ENCODE peak calls at places on chromosomes 12 and 14, in five cellular contexts. F is Peyer's patch, P is body of pancreas, O is heart left ventricle, J is psoas muscle. X is an unnamed sample. For H3K4me1, the result is how much of the 10 kb centered on the place peaks cover.

GRCh38 chr14:105398726-105399440 is 545 bp downstream of the TEX22 start:
- DNase-seq in F (no peak), P (no peak), O (peak), J (no peak), X (peak)

GRCh38 chr12:132396657-132397056 is 67.3 kb upstream of the GALNT9 start:
- DNase-seq in F (no peak), P (no peak), O (no peak), J (no peak), X (no peak)

GRCh38 chr12:71144682-71145081 is 13.1 kb downstream of the TSPAN8 start:
- DNase-seq in F (no peak), P (no peak), O (no peak), J (no peak), X (no peak)

GRCh38 chr14:104753528-104754212 is 723 bp downstream of the SIVA1 start:
- DNase-seq in F (peak), P (no peak), O (no peak), J (no peak), X (no peak)

GRCh38 chr12:106090586-106091411 is 48.0 kb downstream of the NUAK1 start:
- DNase-seq in F (no peak), P (no peak), O (peak), J (peak), X (no peak)

GRCh38 chr12:85424581-85425348 is 144.7 kb downstream of the ALX1 start:
- DNase-seq in F (no peak), P (peak), O (no peak), J (no peak), X (peak)

GRCh38 chr12:113818833-113819232 is 147.3 kb downstream of the RBM19 start:
- DNase-seq in F (no peak), P (no peak), O (no peak), J (no peak), X (peak)

GRCh38 chr12:101772019-101772774 is 32.9 kb upstream of the SYCP3 start:
- DNase-seq in F (no peak), P (no peak), O (no peak), J (no peak), X (no peak)

GRCh38 chr14:95314609-95315008 is 5.1 kb downstream of the CLMN start:
- DNase-seq in F (no peak), P (no peak), O (no peak), J (no peak), X (peak)

GRCh38 chr12:116201908-116202307 is 75.6 kb downstream of the MED13L start:
- DNase-seq in F (no peak), P (no peak), O (no peak), J (no peak), X (no peak)

GRCh38 chr12:116196752-116197718 is 80.5 kb downstream of the MED13L start:
- DNase-seq in F (no peak), P (no peak), O (no peak), J (no peak), X (peak)

GRCh38 chr12:116200812-116201211 is 76.7 kb downstream of the MED13L start:
- DNase-seq in F (no peak), P (no peak), O (no peak), J (no peak), X (no peak)

GRCh38 chr12:116201359-116201758 is 76.1 kb downstream of the MED13L start:
- DNase-seq in F (no peak), P (no peak), O (no peak), J (no peak), X (no peak)

DNA sequence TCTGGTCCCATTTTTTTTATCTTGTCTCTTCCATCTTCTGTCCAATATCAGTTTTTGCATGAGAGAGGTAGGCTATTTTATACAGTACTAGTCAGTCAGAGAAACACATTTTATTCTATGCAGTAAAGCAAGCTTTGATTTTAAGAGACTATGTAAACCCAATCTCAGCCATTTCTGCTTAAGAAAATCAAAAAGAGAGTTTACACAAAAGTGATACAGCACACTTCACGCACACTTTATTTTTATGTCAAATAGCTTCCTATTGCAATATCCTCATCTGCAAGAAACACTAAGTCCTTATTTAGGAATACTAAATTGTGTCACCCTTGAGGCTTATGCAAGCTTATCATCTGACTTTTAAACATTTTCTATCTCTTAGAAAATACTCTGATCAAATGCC is 78.3 kb downstream of the MED13L start:
- DNase-seq in F (no peak), P (no peak), O (no peak), J (no peak), X (no peak)
- H3K4me1 ChIP-seq in F (under half), P (under half), O (under half), J (half or more), X (under half)

GRCh38 chr12:128534906-128535305 is 267.9 kb downstream of the TMEM132C start:
- DNase-seq in F (no peak), P (no peak), O (no peak), J (no peak), X (no peak)

DNA sequence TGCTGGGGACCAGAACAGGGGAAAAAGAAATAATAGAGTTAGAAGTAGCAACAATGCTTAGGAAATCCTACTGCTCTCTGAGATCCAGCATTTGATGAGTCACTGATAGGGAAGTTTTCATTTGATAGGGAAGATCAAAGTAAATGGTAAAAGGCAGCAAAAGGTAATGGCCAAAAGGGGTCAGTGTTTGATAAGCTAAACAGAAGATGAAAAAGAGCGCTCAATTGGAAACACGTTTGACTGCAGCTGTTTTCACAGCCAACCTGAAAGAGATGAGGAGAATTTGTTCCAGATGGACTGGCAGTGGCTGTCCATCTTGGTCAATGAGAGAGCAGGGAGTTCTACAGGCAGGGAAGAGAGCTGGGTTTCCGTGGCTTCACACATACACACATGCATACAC is 264.2 kb downstream of the TMEM132C start:
- DNase-seq in F (no peak), P (no peak), O (no peak), J (no peak), X (no peak)
- TF ChIP-seq CTCF in F (peak), P (peak), O (no peak), J (no peak), X (no peak)

DNA sequence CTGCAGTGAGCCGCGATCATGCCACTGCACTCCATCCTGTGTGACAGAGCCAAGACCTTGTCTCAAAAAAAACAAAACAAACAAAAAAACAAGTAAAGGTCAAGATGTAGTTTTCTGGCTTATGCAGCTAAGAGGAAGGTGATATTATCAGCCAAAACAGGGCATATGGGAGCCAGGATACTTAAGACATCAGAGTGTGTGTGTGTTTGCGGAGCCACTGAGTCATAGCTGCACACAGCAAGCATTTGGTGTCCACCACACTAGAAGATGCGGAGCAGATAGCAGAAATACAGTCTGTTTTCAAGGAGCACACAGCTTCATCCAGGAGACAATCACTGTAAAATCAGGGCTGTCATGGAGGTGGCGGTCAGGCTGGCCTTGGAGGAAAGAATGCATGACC is 72.6 kb upstream of the REP15 start:
- DNase-seq in F (no peak), P (no peak), O (no peak), J (no peak), X (no peak)
- H3K4me1 ChIP-seq in F (under half), P (under half), O (under half), J (under half), X (under half)

GRCh38 chr14:81868172-81868571 is 334.5 kb upstream of the SEL1L start:
- DNase-seq in F (no peak), P (no peak), O (no peak), J (no peak), X (no peak)
- TF ChIP-seq CTCF in F (no peak), P (no peak), O (no peak), J (no peak), X (peak)

DNA sequence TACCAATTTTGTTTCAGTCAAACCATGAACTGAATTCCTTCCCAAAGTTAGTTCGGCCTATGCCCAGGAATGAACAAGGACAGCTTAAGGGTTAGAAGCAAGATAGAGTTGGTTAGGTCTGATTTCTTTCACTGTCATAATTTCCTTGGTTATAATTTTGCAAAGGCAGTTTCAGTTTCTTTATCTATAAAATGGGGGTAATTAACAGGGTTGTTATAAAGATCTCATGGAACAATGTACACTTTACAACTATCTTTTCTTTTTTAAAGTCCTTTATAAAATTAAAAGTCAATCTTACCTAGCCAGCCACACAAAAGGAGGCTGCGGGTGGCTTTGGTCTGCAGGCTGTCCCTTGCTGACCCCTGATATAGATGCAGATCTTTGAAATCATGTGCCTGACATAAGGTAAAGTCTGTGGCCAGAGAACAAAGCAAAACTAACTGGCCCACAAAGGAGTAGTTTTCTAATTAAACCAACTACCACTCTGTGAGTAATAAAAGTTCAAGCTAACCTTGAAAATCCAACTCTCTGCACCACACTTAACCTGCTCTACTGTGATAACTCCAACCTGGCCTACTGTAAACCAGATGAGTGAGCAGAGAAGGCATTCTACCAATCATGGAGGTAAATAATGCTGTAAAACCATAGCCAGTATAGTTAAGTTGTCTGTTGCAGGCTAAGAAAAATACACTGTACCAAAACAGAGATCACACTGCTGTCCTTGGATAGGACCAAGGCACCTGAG is 49.5 kb downstream of the SLC38A1 start:
- DNase-seq in F (no peak), P (no peak), O (no peak), J (no peak), X (no peak)
- H3K4me1 ChIP-seq in F (under half), P (under half), O (under half), J (under half), X (under half)

DNA sequence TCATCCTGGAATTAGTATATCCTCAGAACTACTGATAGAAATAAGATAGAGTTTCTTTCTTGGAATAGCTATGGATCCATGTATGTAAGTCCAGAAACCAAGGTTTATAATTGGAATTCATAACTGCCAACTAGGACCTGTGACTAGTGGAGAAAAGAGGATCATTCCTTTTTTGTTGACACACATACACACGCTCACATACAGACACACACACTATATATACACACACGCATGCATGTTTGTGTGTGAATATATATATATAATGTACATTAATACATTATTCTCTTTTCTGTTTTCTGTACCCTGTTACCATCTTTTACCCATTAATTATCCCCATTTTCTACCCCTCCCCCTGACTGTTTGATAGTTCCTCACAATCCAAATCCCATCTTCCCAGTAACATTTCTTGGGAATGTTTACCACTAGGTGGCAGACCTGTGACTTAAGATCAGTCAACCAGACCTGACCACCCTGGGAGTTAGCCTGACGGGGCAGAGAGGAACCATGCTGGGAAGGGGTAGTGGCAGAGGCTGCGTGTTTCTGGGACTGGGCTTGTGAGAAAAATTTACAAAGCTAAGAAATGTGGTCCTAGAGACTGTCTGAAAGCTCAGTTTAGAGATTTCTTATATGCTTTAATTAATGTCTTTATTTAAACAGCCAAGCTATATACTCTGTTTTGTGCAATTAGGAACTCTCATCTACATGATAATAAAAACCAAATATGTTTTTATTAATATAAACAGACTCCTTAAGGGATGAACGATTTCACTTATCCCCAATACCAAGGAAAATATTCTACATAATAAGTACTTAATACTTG is 308.0 kb downstream of the PPFIA2 start:
- DNase-seq in F (no peak), P (peak), O (no peak), J (no peak), X (peak)
- TF ChIP-seq CTCF in F (peak), P (peak), O (peak), J (peak), X (peak)

GRCh38 chr12:56721721-56722120 is 3.4 kb downstream of the NACA start:
- DNase-seq in F (no peak), P (no peak), O (no peak), J (no peak), X (no peak)
- H3K4me1 ChIP-seq in F (under half), P (half or more), O (under half), J (half or more), X (under half)

GRCh38 chr12:111395557-111396187 is 10.1 kb upstream of the SH2B3 start:
- DNase-seq in F (no peak), P (no peak), O (no peak), J (no peak), X (no peak)
- TF ChIP-seq CTCF in F (no peak), P (no peak), O (no peak), J (no peak), X (no peak)

X was measured in BE2C.